ENCODE peak calls at places on chromosomes 6 and 20, in nine cellular contexts. E is BE2C, C is H7, S is ovary, G is mucosa of descending colon, K is keratinocyte, N is heart right ventricle, X is hepatocyte, O is fibroblast of lung. F is an unnamed sample.

GRCh38 chr6:37640776-37641395 is 56.8 kb downstream of the MDGA1 start:
- DNase-seq in C (no peak), G (no peak), K (no peak), E (no peak), O (no peak), N (no peak), S (no peak), X (no peak), F (no peak)

GRCh38 chr6:135880066-135880972 is 28.8 kb downstream of the PDE7B start:
- DNase-seq in K (no peak), X (no peak), S (no peak), O (peak; percentile 79), E (no peak), G (no peak), C (no peak), N (no peak), F (no peak)

GRCh38 chr6:13846841-13847240 is 32.5 kb upstream of the MCUR1 start:
- DNase-seq in K (no peak), C (peak; percentile 83), S (no peak), O (no peak), X (no peak), G (no peak), N (no peak), E (peak; percentile 21), F (peak; percentile 53)

GRCh38 chr6:1143655-1144054 is 168.2 kb upstream of the FOXQ1 start:
- DNase-seq in O (peak; percentile 81), S (no peak), X (no peak), C (no peak), E (no peak), K (no peak), N (no peak), G (no peak), F (no peak)

GRCh38 chr6:113649276-113649675 is 207.9 kb upstream of the MARCKS start:
- DNase-seq in K (no peak), O (no peak), S (no peak), E (no peak), C (no peak), G (no peak), X (no peak), N (no peak), F (no peak)

GRCh38 chr6:21188505-21189223 is 404.9 kb upstream of the SOX4 start:
- DNase-seq in E (no peak), K (peak; percentile 41), X (no peak), O (no peak), N (no peak), G (no peak), S (no peak), C (no peak), F (no peak)

GRCh38 chr6:31402324-31403282 is 792 bp upstream of the MICA start:
- DNase-seq in K (no peak), O (peak; percentile 22), X (peak; percentile 57), G (no peak), C (no peak), N (peak; percentile 24), S (peak; percentile 37), E (no peak), F (no peak)

GRCh38 chr6:81242634-81243033 is 509.8 kb downstream of the TENT5A start:
- DNase-seq in O (no peak), S (no peak), X (no peak), C (no peak), G (no peak), N (no peak), E (no peak), K (no peak), F (no peak)

GRCh38 chr20:4905195-4905594 is 96.1 kb downstream of the SLC23A2 start:
- DNase-seq in S (no peak), O (no peak), C (no peak), N (no peak), E (no peak), X (no peak), K (no peak), G (no peak), F (no peak)

GRCh38 chr6:119313937-119314893 is 35.3 kb downstream of the MAN1A1 start:
- DNase-seq in S (no peak), C (no peak), E (no peak), O (no peak), G (no peak), X (no peak), K (no peak), N (no peak), F (no peak)

GRCh38 chr6:38055210-38055609 is 235.7 kb downstream of the ZFAND3 start:
- DNase-seq in O (no peak), S (no peak), E (no peak), X (no peak), C (no peak), N (no peak), G (no peak), K (no peak), F (no peak)

GRCh38 chr6:129364767-129365166 is 345.2 kb downstream of the ARHGAP18 start:
- DNase-seq in X (no peak), E (no peak), C (no peak), O (no peak), G (no peak), S (no peak), N (no peak), K (no peak), F (no peak)

GRCh38 chr20:51037499-51038110 is 14.7 kb upstream of the KCNG1 start:
- DNase-seq in N (no peak), X (no peak), E (no peak), G (no peak), K (no peak), C (no peak), O (no peak), S (no peak), F (no peak)

GRCh38 chr6:98928688-98929087 is 19.1 kb downstream of the FBXL4 start:
- DNase-seq in K (no peak), G (no peak), O (no peak), E (no peak), C (no peak), N (no peak), X (no peak), S (no peak), F (no peak)

GRCh38 chr6:27591660-27592059 is 118.8 kb upstream of the ZNF184 start:
- DNase-seq in E (peak; percentile 43), N (no peak), C (no peak), G (no peak), X (peak; percentile 55), K (no peak), O (peak; percentile 53), S (no peak), F (no peak)

GRCh38 chr6:14865609-14866100 is 380.2 kb upstream of the JARID2 start:
- DNase-seq in E (no peak), K (no peak), X (no peak), G (no peak), O (peak; percentile 50), N (no peak), S (no peak), C (no peak), F (no peak)

GRCh38 chr20:10495173-10495572 is 60.1 kb downstream of the SLX4IP start:
- DNase-seq in G (no peak), S (no peak), E (no peak), X (no peak), O (no peak), K (no peak), N (no peak), C (no peak), F (no peak)

GRCh38 chr6:158817298-158818007 is 1.7 kb downstream of the EZR start:
- DNase-seq in C (no peak), G (peak; percentile 75), X (peak; percentile 63), K (no peak), E (peak; percentile 64), O (peak; percentile 41), N (peak; percentile 62), S (peak; percentile 40), F (peak; percentile 56)
- H3K36me3 ChIP-seq in C (peaks cover 27% of the 10 kb centered on the region), G (no peaks in the 10 kb centered on the region), X (no peaks in the 10 kb centered on the region), K (peaks cover 13% of the 10 kb centered on the region), E (peaks cover 34% of the 10 kb centered on the region), O (peaks cover 6% of the 10 kb centered on the region), N (no peaks in the 10 kb centered on the region), S (no peaks in the 10 kb centered on the region), F (peaks cover 9% of the 10 kb centered on the region)

GRCh38 chr20:46985241-46985640 is 90.6 kb downstream of the EYA2 start:
- DNase-seq in E (no peak), C (no peak), O (no peak), N (no peak), X (no peak), G (no peak), K (no peak), S (no peak), F (no peak)
- H3K36me3 ChIP-seq in E (no peaks in the 10 kb centered on the region), C (no peaks in the 10 kb centered on the region), O (no peaks in the 10 kb centered on the region), N (no peaks in the 10 kb centered on the region), X (no peaks in the 10 kb centered on the region), G (no peaks in the 10 kb centered on the region), K (no peaks in the 10 kb centered on the region), S (no peaks in the 10 kb centered on the region), F (no peaks in the 10 kb centered on the region)

GRCh38 chr6:158312165-158312564 is at the start of gene TULP4:
- DNase-seq in E (no peak), G (no peak), O (no peak), C (no peak), K (no peak), X (no peak), S (no peak), N (no peak), F (no peak)
- H3K36me3 ChIP-seq in E (peaks cover 36% of the 10 kb centered on the region), G (no peaks in the 10 kb centered on the region), O (no peaks in the 10 kb centered on the region), C (no peaks in the 10 kb centered on the region), K (peaks cover 8% of the 10 kb centered on the region), X (no peaks in the 10 kb centered on the region), S (no peaks in the 10 kb centered on the region), N (no peaks in the 10 kb centered on the region), F (peaks cover 29% of the 10 kb centered on the region)

DNA sequence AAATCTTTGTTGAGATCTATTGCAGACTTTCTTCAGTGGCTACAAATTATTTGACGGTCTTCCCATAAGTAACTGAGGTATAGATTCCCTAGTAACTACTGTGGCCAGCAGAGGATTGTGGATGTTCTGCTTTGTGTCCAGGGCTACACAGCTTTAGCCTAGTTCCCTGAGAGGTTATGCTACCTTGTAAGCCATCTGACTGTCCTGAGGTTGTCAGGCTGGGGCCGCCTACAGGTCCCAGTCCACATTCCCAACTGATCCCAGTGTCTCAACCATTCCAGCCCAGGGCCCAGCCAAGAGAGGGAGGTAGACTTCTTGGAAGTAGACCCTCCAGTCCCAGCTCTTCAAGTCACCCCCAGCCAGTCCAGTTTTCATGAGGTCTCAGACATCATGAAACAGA is 57.7 kb downstream of the BANF2 start:
- DNase-seq in E (no peak), K (no peak), O (no peak), X (no peak), S (no peak), G (no peak), N (no peak), C (no peak), F (no peak)
- H3K36me3 ChIP-seq in E (no peaks in the 10 kb centered on the region), K (no peaks in the 10 kb centered on the region), O (no peaks in the 10 kb centered on the region), X (no peaks in the 10 kb centered on the region), S (no peaks in the 10 kb centered on the region), G (no peaks in the 10 kb centered on the region), N (no peaks in the 10 kb centered on the region), C (no peaks in the 10 kb centered on the region), F (no peaks in the 10 kb centered on the region)